ENCODE peak calls at places on chromosomes 6 and 20, in four cellular contexts. A is neural crest cell, T is activated gamma-delta T cell treated with Interleukin-2 at 50 U/mL for 16 hours, Q is NT2/D1. W is an unnamed sample.
A peak's percentile ranks its signal among the peaks of the same experiment; 100 is the strongest.

GRCh38 chr6:53770690-53771320 is 24.0 kb upstream of the LRRC1 start:
- DNase-seq in A (no peak), T (no peak), Q (no peak), W (no peak)

GRCh38 chr6:107361568-107362270 is 97.6 kb downstream of the PDSS2 start:
- DNase-seq in T (no peak), A (no peak), Q (no peak), W (no peak)

GRCh38 chr6:71403422-71404134 is 115.0 kb downstream of the OGFRL1 start:
- DNase-seq in Q (no peak), T (no peak), A (no peak), W (no peak)

GRCh38 chr6:34053721-34054120 is 92.2 kb downstream of the GRM4 start:
- DNase-seq in Q (no peak), T (no peak), A (no peak), W (no peak)

GRCh38 chr20:8156603-8157079 is 24.6 kb downstream of the PLCB1 start:
- DNase-seq in A (no peak), Q (no peak), T (peak; percentile 14), W (no peak)

GRCh38 chr20:26295006-26295405 is 598.4 kb upstream of the ZNF337 start:
- DNase-seq in Q (no peak), A (no peak), T (no peak), W (no peak)

GRCh38 chr20:61260905-61261304 is 8.8 kb downstream of the CDH4 start:
- DNase-seq in A (no peak), Q (no peak), T (no peak), W (peak; percentile 57)

GRCh38 chr6:16472349-16473069 is 234.1 kb downstream of the GMPR start:
- DNase-seq in T (no peak), A (no peak), Q (no peak), W (no peak)

GRCh38 chr6:136752554-136752953 is 39.7 kb downstream of the MAP3K5 start:
- DNase-seq in T (no peak), Q (no peak), A (no peak), W (no peak)

GRCh38 chr6:113451030-113451429 is 406.1 kb upstream of the MARCKS start:
- DNase-seq in A (no peak), T (no peak), Q (no peak), W (no peak)

GRCh38 chr6:28443112-28443773 is at the start of gene ZSCAN23:
- DNase-seq in T (peak; percentile 72), A (peak; percentile 70), Q (peak; percentile 67), W (peak; percentile 58)

GRCh38 chr6:28429781-28430180 is 13.5 kb downstream of the ZSCAN23 start:
- DNase-seq in A (no peak), T (no peak), Q (no peak), W (no peak)

GRCh38 chr20:3818155-3819151 is 1.9 kb upstream of the AP5S1 start:
- DNase-seq in T (no peak), Q (no peak), A (peak; percentile 58), W (peak; percentile 75)

GRCh38 chr20:53570446-53571276 is 23.0 kb downstream of the ZNF217 start:
- DNase-seq in A (no peak), T (no peak), Q (no peak), W (no peak)

GRCh38 chr6:43054206-43054943 is 724 bp upstream of the CUL7 start:
- DNase-seq in Q (no peak), T (no peak), A (no peak), W (no peak)

GRCh38 chr20:56359212-56360132 is 698 bp downstream of the FAM210B start:
- DNase-seq in A (peak; percentile 54), T (peak; percentile 7), Q (no peak), W (peak; percentile 58)

GRCh38 chr6:162698004-162698403 is 29.6 kb downstream of the PRKN start:
- DNase-seq in T (no peak), Q (no peak), A (no peak), W (no peak)

GRCh38 chr6:144190593-144190992 is 40.3 kb downstream of the STX11 start:
- DNase-seq in T (no peak), Q (no peak), A (no peak), W (no peak)

GRCh38 chr6:45737331-45738056 is 278.2 kb downstream of the CLIC5 start:
- DNase-seq in A (no peak), T (no peak), Q (no peak), W (no peak)

GRCh38 chr6:20377623-20378265 is 23.9 kb upstream of the E2F3 start:
- DNase-seq in A (no peak), Q (no peak), T (no peak), W (no peak)

GRCh38 chr6:90251295-90251992 is 45.2 kb downstream of the BACH2 start:
- DNase-seq in A (no peak), Q (no peak), T (no peak), W (no peak)

GRCh38 chr6:55895972-55896371 is 20.6 kb upstream of the BMP5 start:
- DNase-seq in T (no peak), A (no peak), Q (no peak), W (no peak)

GRCh38 chr6:43465978-43466377 is 10.6 kb upstream of the DLK2 start:
- DNase-seq in T (no peak), A (no peak), Q (no peak), W (no peak)

GRCh38 chr20:50652702-50653294 is 38.5 kb downstream of the RIPOR3 start:
- DNase-seq in Q (no peak), A (no peak), T (no peak), W (no peak)

GRCh38 chr6:91387290-91388062 is 800.6 kb upstream of the MAP3K7 start:
- DNase-seq in Q (no peak), T (no peak), A (no peak), W (peak; percentile 68)

GRCh38 chr20:8194721-8195120 is 62.7 kb downstream of the PLCB1 start:
- DNase-seq in T (no peak), Q (no peak), A (no peak), W (no peak)

GRCh38 chr6:158686791-158687381 is 37.0 kb downstream of the SYTL3 start:
- DNase-seq in T (peak; percentile 34), A (no peak), Q (no peak), W (no peak)

GRCh38 chr20:64082821-64083379 is 1.3 kb downstream of the LKAAEAR1 start:
- DNase-seq in T (no peak), Q (no peak), A (no peak), W (no peak)

GRCh38 chr6:157110620-157111019 is 212.7 kb downstream of the TMEM242 start:
- DNase-seq in T (no peak), Q (no peak), A (no peak), W (no peak)

GRCh38 chr20:62182469-62183425 is at the start of gene MTG2:
- DNase-seq in T (peak; percentile 92), A (peak; percentile 86), Q (peak; percentile 95), W (peak; percentile 93)

GRCh38 chr6:129936329-129937165 is 75.4 kb upstream of the TMEM244 start:
- DNase-seq in T (peak; percentile 40), A (peak; percentile 58), Q (peak; percentile 46), W (peak; percentile 25)

GRCh38 chr20:54111460-54111859 is 41.1 kb upstream of the BCAS1 start:
- DNase-seq in A (no peak), T (no peak), Q (no peak), W (no peak)